ENCODE peak calls at places on chromosomes 4 and X, in five cellular contexts. J is foreskin keratinocyte, F is RWPE1, M is A549, G is HFFc6. A is an unnamed sample.

GRCh38 chr4:164937576-164938270 is 39.7 kb downstream of the TRIM61 start:
- DNase-seq in G (no peak), J (no peak), F (no peak), M (no peak), A (no peak)

GRCh38 chr4:76108467-76109181 is 34.1 kb downstream of the ART3 start:
- DNase-seq in M (peak), G (no peak), F (peak), J (peak), A (no peak)

GRCh38 chr4:5973033-5973432 is 45.2 kb downstream of the C4orf50 start:
- DNase-seq in J (no peak), G (no peak), M (no peak), F (no peak), A (no peak)

GRCh38 chr4:108814327-108814726 is 51.5 kb upstream of the ETNPPL start:
- DNase-seq in M (no peak), F (no peak), G (no peak), J (no peak), A (no peak)

GRCh38 chr4:44736900-44737299 is 10.5 kb upstream of the GNPDA2 start:
- DNase-seq in J (no peak), G (no peak), M (no peak), F (no peak), A (no peak)

GRCh38 chr4:172686021-172686420 is 482.6 kb upstream of the GALNT7 start:
- DNase-seq in J (no peak), M (no peak), G (no peak), F (no peak), A (no peak)

GRCh38 chr4:184801781-184802180 is 24.0 kb downstream of the ACSL1 start:
- DNase-seq in M (no peak), F (peak), G (no peak), J (peak), A (no peak)

GRCh38 chr4:115113382-115114106 is at the start of gene NDST4:
- DNase-seq in M (peak), J (peak), F (no peak), G (no peak), A (peak)

GRCh38 chrX:149720021-149720689 is 8.3 kb downstream of the MAGEA11 start:
- DNase-seq in M (no peak), G (no peak), J (no peak), F (no peak), A (no peak)

GRCh38 chr4:178633263-178633662 is 1191.0 kb upstream of the AGA start:
- DNase-seq in G (no peak), F (no peak), M (peak), J (no peak), A (no peak)

GRCh38 chr4:8285143-8285975 is 15.8 kb downstream of the HTRA3 start:
- DNase-seq in J (no peak), M (no peak), F (no peak), G (no peak), A (no peak)

GRCh38 chr4:82017680-82018079 is 356.1 kb downstream of the HNRNPD start:
- DNase-seq in J (no peak), G (no peak), M (peak), F (peak), A (peak)

GRCh38 chr4:5409980-5410618 is 298.3 kb downstream of the EVC2 start:
- DNase-seq in J (no peak), G (no peak), F (no peak), M (no peak), A (no peak)

GRCh38 chrX:36908801-36909403 is 99.3 kb upstream of the FAM47C start:
- DNase-seq in G (peak), M (peak), F (peak), J (peak), A (no peak)

GRCh38 chr4:138890921-138891570 is 124.5 kb upstream of the NOCT start:
- DNase-seq in M (no peak), F (no peak), G (no peak), J (no peak), A (no peak)

GRCh38 chr4:1511441-1512041 is 105.3 kb upstream of the NKX1-1 start:
- DNase-seq in F (peak), M (peak), J (no peak), G (peak), A (no peak)

GRCh38 chrX:8971116-8971515 is 62.8 kb downstream of the FAM9B start:
- DNase-seq in J (peak), F (peak), G (peak), M (peak), A (no peak)

GRCh38 chrX:16199343-16199742 is 32.1 kb downstream of the MAGEB17 start:
- DNase-seq in F (no peak), J (peak), M (no peak), G (no peak), A (no peak)

GRCh38 chr4:26839534-26839951 is 21.1 kb upstream of the STIM2 start:
- DNase-seq in G (no peak), J (peak), M (no peak), F (peak), A (no peak)

DNA sequence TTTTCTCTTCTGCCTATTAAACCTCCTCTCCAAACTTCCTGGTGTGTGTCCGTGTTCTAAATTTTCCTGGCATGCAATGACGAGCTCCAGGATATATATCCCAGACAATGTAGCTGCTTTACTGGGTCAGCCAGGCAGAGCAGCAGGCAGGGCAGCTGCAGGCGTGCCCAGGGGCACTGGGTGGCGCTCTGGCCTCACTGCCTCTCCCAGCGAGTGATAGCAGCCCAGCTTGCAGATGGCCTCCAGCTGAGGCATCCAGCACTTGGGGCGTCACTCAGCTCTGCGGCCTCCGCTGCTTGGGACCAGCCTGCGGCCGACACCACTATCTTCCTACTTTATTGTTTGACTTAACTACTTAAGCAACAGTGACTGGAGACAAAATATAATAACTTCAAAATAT is 23.0 kb upstream of the UBA6 start:
- DNase-seq in G (no peak), M (no peak), F (no peak), J (peak), A (no peak)
- TF ChIP-seq CTCF in G (peak), M (no peak), F (no peak), J (peak), A (no peak)

GRCh38 chrX:4550018-4550417 is 836.6 kb upstream of the PRKX start:
- DNase-seq in M (peak), G (no peak), F (no peak), J (no peak), A (no peak)
- TF ChIP-seq CTCF in M (no peak), G (no peak), F (no peak), J (no peak), A (peak)

DNA sequence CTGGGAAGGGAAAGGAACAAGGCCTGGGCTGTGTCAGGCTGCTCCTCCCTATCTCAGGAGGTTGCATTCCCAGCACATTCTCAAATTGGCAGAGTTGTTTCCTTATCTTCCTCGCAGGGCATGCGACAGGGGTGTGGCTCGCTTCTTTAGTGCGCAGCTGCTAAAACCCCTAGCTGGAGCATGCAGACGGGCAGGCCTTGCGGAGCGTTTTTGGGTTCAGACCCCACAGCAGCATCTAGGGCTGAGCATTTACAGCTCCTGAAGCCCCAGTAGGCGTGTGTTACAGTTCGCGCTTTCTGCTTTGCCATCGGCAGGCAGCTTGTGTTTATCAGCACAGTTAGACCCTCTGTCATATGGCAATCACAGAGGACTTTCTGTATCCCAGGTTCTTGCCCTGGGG is 392.4 kb downstream of the TECRL start:
- DNase-seq in M (no peak), J (no peak), G (no peak), F (no peak), A (no peak)
- TF ChIP-seq CTCF in M (no peak), J (no peak), G (no peak), F (no peak), A (no peak)

DNA sequence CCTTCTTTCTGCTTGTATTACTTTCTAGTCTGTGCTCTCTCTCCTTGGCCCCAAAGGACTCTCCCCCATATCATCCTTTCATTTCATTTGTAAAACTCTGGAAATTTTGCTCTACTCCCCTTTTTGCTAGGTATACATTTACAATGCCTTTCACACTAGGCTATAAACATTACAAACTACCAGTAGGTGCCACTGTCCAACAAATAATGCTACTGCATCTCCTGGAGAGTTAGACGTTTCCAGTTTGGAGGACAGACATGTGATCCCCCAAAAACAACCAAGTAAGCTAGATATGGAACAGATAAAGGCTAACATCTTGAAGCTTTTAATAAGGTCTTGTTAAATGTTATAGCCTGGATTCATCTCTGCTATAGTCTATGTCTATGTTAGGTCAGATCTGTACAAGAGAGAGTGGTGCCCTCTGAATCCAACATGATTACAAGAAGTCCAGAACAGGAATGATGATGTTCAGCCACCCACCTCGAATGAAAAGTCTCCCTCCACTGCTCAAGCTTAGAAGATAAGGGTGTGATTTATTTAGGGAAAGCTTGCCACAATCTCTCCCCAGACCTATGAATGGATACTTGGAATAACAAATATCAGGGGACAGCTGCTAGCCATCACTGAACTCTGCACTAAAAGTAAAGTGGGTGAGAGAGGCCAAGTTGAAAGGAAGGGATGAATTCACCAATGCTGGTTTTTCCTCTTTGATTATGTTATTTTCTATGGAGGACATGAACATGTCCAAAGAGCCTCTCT is 14.3 kb downstream of the CBR4 start:
- DNase-seq in F (no peak), G (peak), J (no peak), M (peak), A (no peak)
- TF ChIP-seq CTCF in F (no peak), G (peak), J (peak), M (peak), A (peak)

GRCh38 chrX:134174273-134174660 is 62.7 kb upstream of the CCDC160 start:
- DNase-seq in F (no peak), G (no peak), M (no peak), J (no peak), A (no peak)

GRCh38 chrX:134171661-134172587 is 65.1 kb upstream of the CCDC160 start:
- DNase-seq in F (peak), G (no peak), M (no peak), J (no peak), A (peak)

GRCh38 chrX:134174859-134175258 is 62.1 kb upstream of the CCDC160 start:
- DNase-seq in M (no peak), G (no peak), J (no peak), F (no peak), A (peak)

GRCh38 chrX:134173541-134174272 is 63.3 kb upstream of the CCDC160 start:
- DNase-seq in J (no peak), M (no peak), G (no peak), F (no peak), A (peak)

GRCh38 chrX:134172588-134173259 is 64.3 kb upstream of the CCDC160 start:
- DNase-seq in G (no peak), J (no peak), F (peak), M (peak), A (no peak)
- TF ChIP-seq CTCF in G (no peak), J (no peak), F (no peak), M (no peak), A (no peak)

GRCh38 chr4:39637572-39638357 is 900 bp downstream of the SMIM14 start:
- DNase-seq in F (peak), J (peak), G (peak), M (peak), A (peak)

GRCh38 chr4:39636786-39637185 is 1.9 kb downstream of the SMIM14 start:
- DNase-seq in J (no peak), M (no peak), F (no peak), G (no peak), A (no peak)

GRCh38 chr4:39641451-39641850 is 2.8 kb upstream of the SMIM14 start:
- DNase-seq in J (no peak), M (no peak), F (no peak), G (no peak), A (no peak)

GRCh38 chr4:39635023-39635422 is 3.6 kb downstream of the SMIM14 start:
- DNase-seq in J (peak), F (no peak), G (no peak), M (no peak), A (no peak)

GRCh38 chr4:39638358-39639239 is at the start of gene SMIM14:
- DNase-seq in G (peak), M (peak), F (peak), J (peak), A (peak)
- TF ChIP-seq CTCF in G (no peak), M (no peak), F (no peak), J (peak), A (no peak)

A was measured in neural crest cell.